ENCODE peak calls at places on chromosomes 5 and 9, in five cellular contexts. Y is Calu3, F is dermis blood vessel endothelial cell, O is HFF-Myc, I is NCI-H69. A is an unnamed sample.

GRCh38 chr5:12413585-12413984 is 509.3 kb upstream of the CTNND2 start:
- DNase-seq in Y (no peak), F (no peak), O (no peak), I (peak), A (peak)

GRCh38 chr9:121222524-121223171 is 21.0 kb upstream of the RAB14 start:
- DNase-seq in Y (no peak), F (peak), O (no peak), I (peak), A (peak)

GRCh38 chr9:138074516-138074915 is 196.9 kb downstream of the CACNA1B start:
- DNase-seq in Y (no peak), F (no peak), O (no peak), I (no peak), A (peak)

GRCh38 chr9:136372561-136373299 is 739 bp downstream of the CARD9 start:
- DNase-seq in Y (peak), F (peak), O (no peak), I (peak), A (peak)

GRCh38 chr5:179668404-179668803 is 12.4 kb downstream of the CBY3 start:
- DNase-seq in Y (no peak), F (peak), O (peak), I (peak), A (peak)

GRCh38 chr5:133319905-133320520 is 268.2 kb downstream of the HSPA4 start:
- DNase-seq in Y (no peak), F (peak), O (no peak), I (no peak), A (no peak)

GRCh38 chr9:88880194-88880593 is 111.1 kb upstream of the S1PR3 start:
- DNase-seq in Y (no peak), F (no peak), O (no peak), I (no peak), A (no peak)

GRCh38 chr9:79257215-79257614 is 314.6 kb upstream of the TLE4 start:
- DNase-seq in Y (peak), F (no peak), O (no peak), I (peak), A (peak)

GRCh38 chr9:87109851-87110250 is 162.5 kb upstream of the GAS1 start:
- DNase-seq in Y (no peak), F (no peak), O (no peak), I (no peak), A (no peak)

GRCh38 chr5:138466900-138467710 is 1.8 kb downstream of the EGR1 start:
- DNase-seq in Y (peak), F (no peak), O (no peak), I (no peak), A (no peak)